ENCODE peak calls at places on chromosomes 1 and 21, in six cellular contexts. R, S, G, V, F and N are unnamed samples.

GRCh38 chr1:199799116-199799515 is 228.4 kb upstream of the NR5A2 start:
- DNase-seq in R (no peak), S (no peak), G (no peak), V (no peak), F (no peak), N (no peak)

GRCh38 chr1:1752671-1753606 is 25.3 kb downstream of the NADK start:
- DNase-seq in R (no peak), S (no peak), G (no peak), V (no peak), F (no peak), N (no peak)

GRCh38 chr1:54413295-54413694 is 7.1 kb upstream of the SSBP3 start:
- DNase-seq in R (no peak), S (peak; percentile 57), G (peak; percentile 39), V (peak; percentile 34), F (no peak), N (peak; percentile 60)

GRCh38 chr1:233443040-233443439 is 115.5 kb downstream of the MAP3K21 start:
- DNase-seq in R (no peak), S (no peak), G (no peak), V (no peak), F (no peak), N (no peak)

GRCh38 chr1:211703812-211704566 is 28.6 kb upstream of the NEK2 start:
- DNase-seq in R (no peak), S (no peak), G (no peak), V (no peak), F (no peak), N (no peak)

GRCh38 chr1:47187226-47187925 is 2.5 kb downstream of the PDZK1IP1 start:
- DNase-seq in R (no peak), S (no peak), G (no peak), V (no peak), F (no peak), N (no peak)

GRCh38 chr1:208084220-208084619 is 160.0 kb downstream of the PLXNA2 start:
- DNase-seq in R (no peak), S (no peak), G (no peak), V (no peak), F (no peak), N (no peak)

GRCh38 chr1:111406325-111406768 is 21.2 kb downstream of the OVGP1 start:
- DNase-seq in R (no peak), S (peak; percentile 26), G (no peak), V (peak; percentile 69), F (peak; percentile 22), N (no peak)

GRCh38 chr1:161182214-161182613 is 4.9 kb upstream of the B4GALT3 start:
- DNase-seq in R (no peak), S (no peak), G (no peak), V (peak; percentile 39), F (peak; percentile 37), N (no peak)

GRCh38 chr1:178740491-178740890 is 15.4 kb downstream of the RALGPS2 start:
- DNase-seq in R (no peak), S (no peak), G (no peak), V (no peak), F (no peak), N (no peak)

GRCh38 chr1:114033219-114033706 is 54.0 kb downstream of the OLFML3 start:
- DNase-seq in R (peak; percentile 13), S (no peak), G (no peak), V (no peak), F (no peak), N (no peak)

GRCh38 chr1:234478152-234478480 is 863 bp downstream of the TARBP1 start:
- DNase-seq in R (peak; percentile 71), S (peak; percentile 81), G (peak; percentile 53), V (peak; percentile 62), F (peak; percentile 48), N (peak; percentile 50)

GRCh38 chr1:154607084-154607747 is 770 bp downstream of the ADAR start:
- DNase-seq in R (no peak), S (peak; percentile 43), G (peak; percentile 46), V (peak; percentile 36), F (no peak), N (no peak)

GRCh38 chr1:62362061-62362951 is 43.1 kb upstream of the KANK4 start:
- DNase-seq in R (no peak), S (no peak), G (no peak), V (no peak), F (no peak), N (no peak)

GRCh38 chr1:201042663-201043461 is 19.3 kb upstream of the KIF21B start:
- DNase-seq in R (peak; percentile 71), S (peak; percentile 72), G (peak; percentile 59), V (peak; percentile 68), F (peak; percentile 41), N (no peak)

GRCh38 chr21:44368711-44369446 is 15.5 kb downstream of the TRPM2 start:
- DNase-seq in R (no peak), S (no peak), G (no peak), V (no peak), F (no peak), N (no peak)

GRCh38 chr1:197356723-197357533 is 88.9 kb downstream of the CRB1 start:
- DNase-seq in R (peak; percentile 27), S (no peak), G (no peak), V (no peak), F (no peak), N (no peak)

GRCh38 chr1:30907390-30907640 is 1.2 kb downstream of the SDC3 start:
- DNase-seq in R (no peak), S (no peak), G (no peak), V (no peak), F (no peak), N (no peak)

GRCh38 chr1:187837787-187838186 is 1009.0 kb downstream of the PLA2G4A start:
- DNase-seq in R (no peak), S (no peak), G (no peak), V (no peak), F (no peak), N (no peak)

GRCh38 chr1:209805875-209806760 is at the start of gene IRF6:
- DNase-seq in R (peak; percentile 8), S (peak; percentile 96), G (no peak), V (peak; percentile 82), F (peak; percentile 66), N (peak; percentile 57)

GRCh38 chr1:110672753-110673108 is 2.0 kb downstream of the KCNA3 start:
- DNase-seq in R (no peak), S (peak; percentile 32), G (no peak), V (peak; percentile 74), F (peak; percentile 13), N (no peak)

GRCh38 chr1:219171192-219171935 is 2.3 kb upstream of the LYPLAL1 start:
- DNase-seq in R (peak; percentile 25), S (no peak), G (no peak), V (no peak), F (no peak), N (no peak)

GRCh38 chr1:173475564-173476196 is 1.5 kb upstream of the PRDX6 start:
- DNase-seq in R (no peak), S (peak; percentile 14), G (no peak), V (no peak), F (no peak), N (no peak)

GRCh38 chr21:31347435-31348032 is 3.5 kb upstream of the TIAM1 start:
- DNase-seq in R (no peak), S (no peak), G (no peak), V (no peak), F (no peak), N (no peak)

GRCh38 chr1:44819594-44820327 is 11.4 kb downstream of the BTBD19 start:
- DNase-seq in R (peak; percentile 92), S (peak; percentile 86), G (peak; percentile 62), V (peak; percentile 85), F (peak; percentile 70), N (peak; percentile 85)

GRCh38 chr1:103111926-103112325 is 3.6 kb upstream of the COL11A1 start:
- DNase-seq in R (no peak), S (no peak), G (no peak), V (no peak), F (no peak), N (no peak)

GRCh38 chr1:97942161-97943123 is 21.6 kb upstream of the DPYD start:
- DNase-seq in R (no peak), S (no peak), G (no peak), V (no peak), F (no peak), N (no peak)

GRCh38 chr1:97947751-97948150 is 26.9 kb upstream of the DPYD start:
- DNase-seq in R (no peak), S (no peak), G (no peak), V (no peak), F (no peak), N (no peak)

GRCh38 chr1:97943354-97943753 is 22.5 kb upstream of the DPYD start:
- DNase-seq in R (no peak), S (no peak), G (no peak), V (no peak), F (no peak), N (no peak)
- H3K27ac ChIP-seq in R (no peak overlapping the region), S (no peak overlapping the region), G (no peak overlapping the region), V (no peak overlapping the region), F (no peak overlapping the region), N (no peak overlapping the region)

DNA sequence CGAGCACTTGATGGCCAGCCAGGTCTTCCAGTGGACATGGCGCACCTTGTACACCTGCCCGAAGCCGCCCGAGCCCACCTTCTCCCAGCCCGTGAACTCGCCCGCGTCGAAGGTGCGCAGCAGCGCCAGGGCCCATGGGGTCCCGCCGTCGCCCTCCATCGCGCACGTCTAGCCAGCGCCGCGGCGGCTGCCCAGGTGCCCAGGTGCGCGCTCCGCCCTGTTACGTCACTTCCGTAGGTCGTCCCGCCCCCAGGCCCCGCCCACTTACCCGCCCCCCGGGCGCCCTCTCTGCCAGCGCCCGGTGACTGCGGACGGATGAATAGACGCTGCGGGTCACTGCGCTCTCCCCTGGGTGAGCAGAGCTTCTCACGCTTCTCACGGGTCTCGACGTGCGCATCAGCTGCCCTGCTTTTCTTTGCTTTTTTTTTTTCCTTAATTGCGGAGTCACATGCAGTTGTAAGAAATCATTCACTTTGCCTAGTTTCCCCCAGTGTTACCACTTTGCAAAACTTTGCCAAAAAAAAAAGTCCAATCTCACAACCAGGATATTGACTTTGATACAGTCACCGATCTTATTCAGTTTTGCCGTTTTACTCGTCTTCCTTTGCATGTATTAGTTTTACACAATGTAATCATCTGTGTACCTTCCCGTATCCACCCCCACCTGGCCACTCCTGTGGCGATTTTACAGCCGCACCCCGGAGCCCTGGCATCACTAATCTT is at the start of gene RIPK4:
- DNase-seq in R (no peak), S (peak; percentile 89), G (no peak), V (no peak), F (peak; percentile 32), N (no peak)
- H3K4me3 ChIP-seq in R (no peak within 1 kb of the TSS), S (peak within 1 kb of the TSS; percentile 47), G (no peak within 1 kb of the TSS), V (peak within 1 kb of the TSS; percentile 76), F (peak within 1 kb of the TSS; percentile 48), N (peak within 1 kb of the TSS; percentile 33)

GRCh38 chr1:21305900-21306189 is 15.6 kb upstream of the ECE1 start:
- DNase-seq in R (no peak), S (no peak), G (no peak), V (no peak), F (no peak), N (no peak)

GRCh38 chr1:21307210-21307609 is 16.9 kb upstream of the ECE1 start:
- DNase-seq in R (no peak), S (no peak), G (no peak), V (no peak), F (no peak), N (no peak)

GRCh38 chr1:21308847-21309652 is 18.8 kb upstream of the ECE1 start:
- DNase-seq in R (no peak), S (peak; percentile 59), G (no peak), V (no peak), F (no peak), N (no peak)

GRCh38 chr1:21308330-21308729 is 18.1 kb upstream of the ECE1 start:
- DNase-seq in R (no peak), S (no peak), G (no peak), V (no peak), F (no peak), N (no peak)

GRCh38 chr1:21307663-21308062 is 17.4 kb upstream of the ECE1 start:
- DNase-seq in R (no peak), S (no peak), G (no peak), V (no peak), F (no peak), N (no peak)
- H3K27ac ChIP-seq in R (no peak overlapping the region), S (peak overlapping the region; percentile 78), G (no peak overlapping the region), V (no peak overlapping the region), F (no peak overlapping the region), N (no peak overlapping the region)

GRCh38 chr1:19960621-19961020 is 18.8 kb downstream of the PLA2G2A start:
- DNase-seq in R (no peak), S (no peak), G (no peak), V (no peak), F (no peak), N (no peak)
- H3K4me3 ChIP-seq in R (no peak overlapping the region), S (no peak overlapping the region), G (no peak overlapping the region), V (no peak overlapping the region), F (no peak overlapping the region), N (no peak overlapping the region)